ENCODE peak calls at places on chromosomes 6 and 20, in eight cellular contexts. C is CD8-positive, alpha-beta memory T cell; T is HCT116; M is left ventricle myocardium inferior; O is prostate gland; V is A549; N is ovary; F is heart left ventricle. U is an unnamed sample. For H3K4me1, the result is how much of the 10 kb centered on the place peaks cover.

GRCh38 chr6:3247255-3248146 is 11.2 kb upstream of the PSMG4 start:
- DNase-seq in F (no peak), N (peak), T (no peak), M (no peak), O (peak), V (peak), C (no peak), U (peak)

GRCh38 chr20:62734881-62735280 is 26.2 kb downstream of the NTSR1 start:
- DNase-seq in O (no peak), F (no peak), C (no peak), T (no peak), M (peak), N (no peak), V (no peak), U (no peak)

GRCh38 chr6:13354331-13355042 is 26.1 kb upstream of the TBC1D7 start:
- DNase-seq in C (no peak), V (no peak), F (no peak), O (no peak), N (no peak), T (no peak), M (no peak), U (no peak)

GRCh38 chr6:26045046-26045938 is 41.9 kb upstream of the HFE start:
- DNase-seq in C (peak), V (peak), N (peak), T (no peak), F (peak), O (peak), M (peak), U (peak)

GRCh38 chr6:149261364-149261763 is 56.1 kb upstream of the TAB2 start:
- DNase-seq in C (peak), O (no peak), F (no peak), N (no peak), M (no peak), T (no peak), V (no peak), U (no peak)

GRCh38 chr6:118495639-118496296 is 52.3 kb upstream of the PLN start:
- DNase-seq in T (peak), F (no peak), N (no peak), C (no peak), O (no peak), M (no peak), V (no peak), U (no peak)

GRCh38 chr20:63005862-63006564 is 751 bp downstream of the BHLHE23 start:
- DNase-seq in F (no peak), M (no peak), O (no peak), V (no peak), C (no peak), N (no peak), T (no peak), U (no peak)

GRCh38 chr6:12578097-12578496 is 138.5 kb upstream of the PHACTR1 start:
- DNase-seq in F (no peak), V (no peak), N (no peak), O (no peak), C (no peak), M (no peak), T (no peak), U (no peak)

GRCh38 chr6:95543798-95544197 is 33.5 kb upstream of the MANEA start:
- DNase-seq in O (no peak), M (no peak), F (no peak), T (no peak), V (no peak), C (no peak), N (no peak), U (no peak)

DNA sequence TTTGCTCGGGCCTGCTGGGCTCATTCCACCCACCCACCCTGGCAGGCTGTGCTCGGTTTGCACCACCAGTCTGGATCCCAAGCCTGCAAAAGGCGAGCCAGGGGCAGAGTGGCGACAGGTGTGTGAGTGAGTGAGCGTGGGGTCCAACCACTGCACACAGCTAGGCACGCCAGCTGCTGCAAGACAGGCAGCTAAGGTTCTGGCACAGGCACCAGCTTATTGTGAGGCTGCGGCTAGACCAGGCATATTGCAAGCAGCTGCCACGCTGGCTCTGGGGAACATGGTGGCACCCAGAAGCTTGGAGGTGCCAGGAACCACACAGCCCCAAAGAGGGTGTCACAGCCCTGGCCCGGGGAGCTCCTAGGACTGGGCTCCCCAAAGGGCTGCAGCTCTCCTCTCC is 205.1 kb downstream of the ANKRD60 start:
- DNase-seq in N (no peak), F (no peak), V (no peak), M (no peak), T (no peak), O (no peak), C (no peak), U (no peak)
- H3K4me1 ChIP-seq in N (under half), F (under half), V (under half), M (under half), T (under half), O (under half), C (under half), U (under half)

DNA sequence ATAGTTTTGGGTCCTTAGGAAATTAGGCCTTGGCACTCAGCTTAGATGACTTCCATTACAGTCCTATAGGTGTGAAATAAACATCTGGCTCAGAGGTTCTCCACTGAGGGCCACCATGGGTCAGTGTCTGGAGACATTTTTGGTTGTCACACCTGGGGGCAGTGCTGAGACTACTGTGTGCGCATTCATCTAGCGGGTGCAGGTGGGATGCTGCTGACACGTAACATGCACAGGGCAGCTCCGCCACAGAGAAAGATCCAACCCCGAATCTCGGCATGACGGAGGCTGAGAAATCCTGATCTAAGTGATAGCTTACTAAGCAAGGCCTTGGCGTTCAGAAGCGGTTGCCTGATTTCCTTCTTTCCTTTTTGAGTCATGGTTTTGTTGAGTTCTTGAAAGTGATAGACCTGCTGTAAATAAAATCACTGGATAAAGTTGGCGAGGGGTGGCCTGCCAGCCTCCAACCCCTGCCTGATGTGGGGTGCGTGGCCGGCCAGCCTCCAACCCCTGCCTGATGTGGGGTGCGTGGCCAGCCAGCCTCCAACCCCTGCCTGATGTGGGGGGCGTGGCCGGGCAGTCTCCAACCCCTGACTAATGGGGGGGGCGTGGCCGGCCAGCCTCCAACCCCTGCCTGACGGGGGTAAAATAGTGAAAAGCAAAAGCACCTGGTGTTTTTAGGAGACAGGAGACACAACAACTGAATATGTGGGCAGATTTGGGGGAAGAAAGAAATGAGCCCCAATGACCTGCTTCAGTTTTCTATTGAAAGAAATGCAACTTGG is 158.1 kb downstream of the CDH26 start:
- DNase-seq in O (no peak), M (no peak), V (no peak), C (no peak), F (no peak), N (no peak), T (no peak), U (no peak)
- H3K4me3 ChIP-seq in O (no peak), M (no peak), V (no peak), C (no peak), F (no peak), N (no peak), T (no peak), U (no peak)

GRCh38 chr6:111972714-111973678 is 80.9 kb upstream of the CCN6 start:
- DNase-seq in T (no peak), V (peak), C (peak), F (no peak), N (peak), O (no peak), M (peak), U (peak)
- H3K27ac ChIP-seq in T (no peak), V (no peak), C (no peak), F (peak), N (peak), O (no peak), M (peak), U (peak)

DNA sequence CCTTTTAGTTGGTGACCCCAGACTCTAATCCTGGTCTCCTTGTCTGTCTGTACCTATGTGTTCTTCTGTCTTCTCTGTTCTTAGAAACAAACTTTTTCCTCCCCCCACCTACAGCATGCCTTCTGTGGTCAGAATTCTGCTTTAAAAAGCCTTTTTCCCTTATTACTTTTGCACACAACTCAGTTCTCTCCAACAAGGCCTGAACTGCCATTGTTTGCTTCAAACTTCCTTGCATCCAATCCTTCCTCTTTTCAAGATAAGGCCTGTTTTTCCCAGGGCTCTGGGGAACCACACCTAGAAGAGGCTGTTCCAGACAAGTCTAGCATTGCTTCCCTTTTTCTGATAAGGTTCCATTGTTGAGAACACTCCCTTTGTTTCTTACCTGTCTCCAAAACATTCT is 22.2 kb upstream of the NCOA3 start:
- DNase-seq in M (no peak), C (no peak), F (peak), V (no peak), O (no peak), N (no peak), T (no peak), U (no peak)
- H3K4me1 ChIP-seq in M (under half), C (under half), F (under half), V (under half), O (under half), N (under half), T (under half), U (under half)

GRCh38 chr6:16371401-16371800 is 133.0 kb downstream of the GMPR start:
- DNase-seq in F (no peak), N (no peak), C (no peak), V (no peak), T (no peak), M (no peak), O (no peak), U (no peak)
- H3K4me3 ChIP-seq in F (no peak), N (no peak), C (no peak), V (no peak), T (no peak), M (no peak), O (no peak), U (no peak)

GRCh38 chr20:46625875-46626373 is 25.3 kb downstream of the SLC13A3 start:
- DNase-seq in N (no peak), M (no peak), O (no peak), V (no peak), C (no peak), F (no peak), T (no peak), U (no peak)
- H3K27ac ChIP-seq in N (no peak), M (no peak), O (no peak), V (no peak), C (no peak), F (no peak), T (no peak), U (no peak)

DNA sequence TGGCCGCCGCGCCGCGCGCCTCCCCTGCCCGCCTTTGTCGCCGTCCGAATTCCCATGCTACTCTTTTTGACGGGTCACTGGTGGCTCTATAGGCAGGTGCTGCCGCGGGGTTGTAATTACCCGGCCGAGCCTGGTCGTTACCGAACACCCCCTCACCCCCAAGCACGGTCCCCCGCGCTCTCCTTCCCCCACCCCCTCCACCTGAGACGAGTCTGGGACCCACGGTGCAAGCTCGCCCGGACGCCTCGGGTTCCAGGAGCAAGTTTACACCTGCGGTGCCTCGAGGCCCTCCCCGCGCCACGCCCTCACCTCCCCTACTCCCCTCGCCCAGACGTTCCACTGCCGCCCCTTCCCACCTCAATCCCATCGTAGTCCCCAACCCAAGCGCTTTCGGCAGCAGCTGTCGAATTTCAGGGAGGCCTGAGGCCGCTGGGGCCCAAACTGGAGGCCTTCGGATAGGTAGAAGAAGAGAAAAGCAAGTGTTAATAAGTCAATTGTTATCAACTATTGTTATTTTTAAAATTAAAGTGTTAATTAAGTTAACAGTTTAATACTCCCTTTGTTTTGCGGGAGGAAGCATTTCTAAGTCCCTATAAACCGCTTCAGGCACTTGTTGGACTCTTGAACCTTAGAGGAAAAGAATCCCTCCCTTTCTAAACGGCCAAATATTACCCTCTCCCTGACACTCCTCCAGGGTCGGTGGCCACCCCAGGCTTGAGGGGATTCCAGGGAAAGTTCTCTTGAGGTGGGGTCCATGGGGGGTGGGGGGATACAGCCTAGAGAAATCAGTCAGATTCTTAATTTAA is 4.2 kb downstream of the NR2E1 start:
- DNase-seq in O (no peak), F (no peak), T (no peak), N (no peak), M (no peak), V (no peak), C (no peak), U (no peak)
- H3K4me1 ChIP-seq in O (under half), F (under half), T (under half), N (under half), M (half or more), V (under half), C (under half), U (under half)

GRCh38 chr20:58175836-58176235 is 52.6 kb downstream of the ANKRD60 start:
- DNase-seq in F (no peak), M (no peak), O (no peak), T (no peak), C (no peak), N (no peak), V (no peak), U (no peak)
- H3K4me3 ChIP-seq in F (no peak), M (no peak), O (no peak), T (no peak), C (no peak), N (no peak), V (no peak), U (no peak)

DNA sequence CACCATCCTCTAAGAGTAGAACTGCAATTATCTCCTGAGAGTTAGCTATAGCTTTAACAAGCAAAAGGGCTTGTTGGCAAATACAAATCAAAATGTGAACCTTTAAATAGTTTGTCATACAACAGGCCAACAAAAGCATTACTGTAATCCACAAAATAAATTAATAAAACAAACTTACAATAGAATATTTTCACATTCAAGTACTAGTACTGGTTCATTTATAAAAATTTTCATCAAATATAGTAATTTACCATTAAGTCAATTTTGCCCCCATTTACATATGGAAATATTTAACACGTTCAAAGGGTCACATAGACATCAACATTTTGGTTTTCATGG is 9.4 kb downstream of the RBM39 start:
- DNase-seq in O (no peak), F (no peak), C (no peak), T (no peak), V (no peak), N (no peak), M (no peak), U (no peak)
- H3K27ac ChIP-seq in O (no peak), F (no peak), C (no peak), T (no peak), V (no peak), N (no peak), M (no peak), U (no peak)

GRCh38 chr20:51375561-51375960 is 167.0 kb downstream of the NFATC2 start:
- DNase-seq in V (no peak), N (no peak), T (no peak), F (no peak), M (no peak), O (no peak), C (no peak), U (no peak)

GRCh38 chr20:51378171-51378928 is 164.2 kb downstream of the NFATC2 start:
- DNase-seq in C (no peak), N (no peak), F (no peak), O (no peak), M (no peak), V (no peak), T (no peak), U (no peak)

GRCh38 chr20:51376121-51376520 is 166.4 kb downstream of the NFATC2 start:
- DNase-seq in V (no peak), N (no peak), F (no peak), M (no peak), T (no peak), O (no peak), C (no peak), U (no peak)

GRCh38 chr20:51374961-51375360 is 167.6 kb downstream of the NFATC2 start:
- DNase-seq in V (no peak), O (no peak), N (no peak), M (no peak), F (no peak), C (no peak), T (no peak), U (no peak)

GRCh38 chr20:51377132-51377531 is 165.4 kb downstream of the NFATC2 start:
- DNase-seq in N (no peak), O (no peak), F (no peak), M (no peak), V (no peak), C (no peak), T (no peak), U (no peak)
- H3K4me1 ChIP-seq in N (under half), O (under half), F (under half), M (under half), V (under half), C (under half), T (under half), U (under half)

U was measured in uterus.